ENCODE peak calls at places on chromosomes 4 and X, in five cellular contexts. F is omental fat pad, W is heart left ventricle, Y is aorta, H is AML-193. T is an unnamed sample.

GRCh38 chrX:136694491-136695087 is 46.6 kb downstream of the CD40LG start:
- DNase-seq in F (no peak), W (no peak), Y (no peak), H (no peak), T (no peak)

GRCh38 chr4:171651071-171651470 is 162.1 kb upstream of the GALNTL6 start:
- DNase-seq in F (no peak), W (no peak), Y (no peak), H (no peak), T (no peak)

GRCh38 chrX:39674771-39675553 is 422.8 kb downstream of the BCOR start:
- DNase-seq in F (no peak), W (no peak), Y (no peak), H (no peak), T (no peak)

GRCh38 chrX:40086569-40087335 is 11.0 kb downstream of the BCOR start:
- DNase-seq in F (no peak), W (no peak), Y (no peak), H (no peak), T (no peak)

GRCh38 chr4:145755802-145756201 is 75.9 kb downstream of the C4orf51 start:
- DNase-seq in F (no peak), W (no peak), Y (no peak), H (no peak), T (no peak)

GRCh38 chr4:97395980-97396562 is 747.2 kb downstream of the STPG2 start:
- DNase-seq in F (no peak), W (no peak), Y (no peak), H (no peak), T (no peak)

GRCh38 chrX:115690554-115691216 is 129.7 kb downstream of the PLS3 start:
- DNase-seq in F (peak), W (peak), Y (peak), H (no peak), T (peak)

GRCh38 chr4:165872443-165873297 is at the start of gene TLL1:
- DNase-seq in F (no peak), W (peak), Y (no peak), H (no peak), T (no peak)

GRCh38 chr4:121189811-121190210 is 25.7 kb upstream of the TNIP3 start:
- DNase-seq in F (no peak), W (no peak), Y (no peak), H (no peak), T (no peak)

GRCh38 chr4:129144755-129145206 is 48.8 kb downstream of the C4orf33 start:
- DNase-seq in F (no peak), W (no peak), Y (no peak), H (no peak), T (no peak)

GRCh38 chrX:96685205-96686099 is 810 bp downstream of the DIAPH2 start:
- DNase-seq in F (peak), W (peak), Y (peak), H (peak), T (no peak)

GRCh38 chr4:957581-958313 is 15.6 kb downstream of the DGKQ start:
- DNase-seq in F (no peak), W (no peak), Y (peak), H (no peak), T (no peak)

GRCh38 chrX:72025236-72025770 is 106.4 kb downstream of the RTL5 start:
- DNase-seq in F (no peak), W (no peak), Y (no peak), H (no peak), T (no peak)